ENCODE peak calls at places on chromosomes 1 and 21, in four cellular contexts. G, T, D and S are unnamed samples.

GRCh38 chr1:27772071-27772470 is 948 bp upstream of the STX12 start:
- DNase-seq in G (no peak), T (no peak), D (no peak), S (no peak)

GRCh38 chr1:164644774-164645634 is 86.0 kb downstream of the PBX1 start:
- DNase-seq in G (no peak), T (no peak), D (no peak), S (no peak)

GRCh38 chr1:17669866-17670451 is 85.2 kb upstream of the ACTL8 start:
- DNase-seq in G (no peak), T (no peak), D (no peak), S (no peak)

GRCh38 chr1:209673631-209674417 is 1.4 kb upstream of the G0S2 start:
- DNase-seq in G (no peak), T (no peak), D (no peak), S (no peak)

GRCh38 chr1:167430134-167430848 is 88.0 kb downstream of the CD247 start:
- DNase-seq in G (peak), T (no peak), D (no peak), S (no peak)

GRCh38 chr1:26961826-26962225 is 1.6 kb upstream of the KDF1 start:
- DNase-seq in G (no peak), T (no peak), D (peak), S (no peak)

GRCh38 chr1:181255270-181255929 is 166.9 kb downstream of the IER5 start:
- DNase-seq in G (no peak), T (no peak), D (peak), S (no peak)

GRCh38 chr1:20142001-20142710 is 3.0 kb downstream of the PLA2G2F start:
- DNase-seq in G (no peak), T (no peak), D (no peak), S (no peak)

GRCh38 chr1:145918992-145919939 is 749 bp upstream of the PEX11B start:
- DNase-seq in G (peak), T (no peak), D (peak), S (peak)

GRCh38 chr1:110242062-110242461 is 31.9 kb downstream of the KCNC4 start:
- DNase-seq in G (peak), T (no peak), D (no peak), S (no peak)

GRCh38 chr1:6419803-6420593 is at the start of gene HES2:
- DNase-seq in G (peak), T (no peak), D (no peak), S (no peak)

GRCh38 chr1:59814901-59815825 is at the start of gene HOOK1:
- DNase-seq in G (no peak), T (no peak), D (no peak), S (no peak)

GRCh38 chr1:54153548-54154439 is 994 bp upstream of the CDCP2 start:
- DNase-seq in G (peak), T (no peak), D (peak), S (no peak)

GRCh38 chr1:101317590-101317989 is 80.8 kb downstream of the S1PR1 start:
- DNase-seq in G (peak), T (no peak), D (no peak), S (no peak)

GRCh38 chr1:211639500-211640361 is 35.7 kb downstream of the NEK2 start:
- DNase-seq in G (no peak), T (no peak), D (peak), S (no peak)

GRCh38 chr1:72064301-72064700 is 218.0 kb downstream of the NEGR1 start:
- DNase-seq in G (no peak), T (no peak), D (no peak), S (no peak)

GRCh38 chr1:37176269-37176668 is 142.0 kb upstream of the GRIK3 start:
- DNase-seq in G (no peak), T (no peak), D (no peak), S (no peak)

GRCh38 chr1:247078315-247079140 is at the start of gene ZNF670:
- DNase-seq in G (peak), T (peak), D (peak), S (peak)

GRCh38 chr1:242132446-242132845 is 133.5 kb upstream of the MAP1LC3C start:
- DNase-seq in G (no peak), T (no peak), D (no peak), S (no peak)

GRCh38 chr1:9181990-9182783 is 52.4 kb upstream of the H6PD start:
- DNase-seq in G (peak), T (no peak), D (no peak), S (peak)

GRCh38 chr1:160437432-160438319 is 37.3 kb downstream of the VANGL2 start:
- DNase-seq in G (no peak), T (no peak), D (no peak), S (peak)

GRCh38 chr1:102902045-102902444 is 206.3 kb downstream of the COL11A1 start:
- DNase-seq in G (no peak), T (no peak), D (peak), S (no peak)

GRCh38 chr1:157437301-157437700 is 115.0 kb downstream of the FCRL5 start:
- DNase-seq in G (no peak), T (no peak), D (no peak), S (no peak)

GRCh38 chr1:95023399-95024050 is 49.2 kb downstream of the ALG14 start:
- DNase-seq in G (no peak), T (no peak), D (peak), S (no peak)

GRCh38 chr1:156505679-156506298 is 5.2 kb upstream of the MEF2D start:
- DNase-seq in G (no peak), T (no peak), D (no peak), S (no peak)

GRCh38 chr1:232937741-232938375 is 12.6 kb upstream of the NTPCR start:
- DNase-seq in G (no peak), T (no peak), D (no peak), S (no peak)

GRCh38 chr1:7290971-7291970 is 479.8 kb upstream of the VAMP3 start:
- DNase-seq in G (no peak), T (no peak), D (no peak), S (no peak)

GRCh38 chr1:107486365-107486764 is 345.5 kb downstream of the NTNG1 start:
- DNase-seq in G (no peak), T (no peak), D (no peak), S (no peak)

GRCh38 chr1:14648931-14649860 is 50.7 kb downstream of the KAZN start:
- DNase-seq in G (no peak), T (no peak), D (no peak), S (no peak)

GRCh38 chr1:209653915-209654351 is 1.7 kb upstream of the LAMB3 start:
- DNase-seq in G (no peak), T (no peak), D (no peak), S (no peak)

GRCh38 chr21:14959343-14959742 is 105.5 kb downstream of the NRIP1 start:
- DNase-seq in G (no peak), T (no peak), D (no peak), S (no peak)

GRCh38 chr1:154154534-154155181 is at the start of gene NUP210L:
- DNase-seq in G (peak), T (peak), D (no peak), S (no peak)

GRCh38 chr1:156282143-156282478 is 514 bp downstream of the SMG5 start:
- DNase-seq in G (no peak), T (no peak), D (no peak), S (no peak)